ENCODE peak calls at places on chromosomes 5 and 9, in eight cellular contexts. T is foreskin fibroblast, N is GM13976, I is T-cell, J is WTC11, P is aorta, B is RPMI8226, G is COR-L47. O is an unnamed sample.

GRCh38 chr5:50903651-50904050 is 237.2 kb downstream of the PARP8 start:
- DNase-seq in T (no peak), N (no peak), I (no peak), J (no peak), P (no peak), B (no peak), G (no peak), O (no peak)

GRCh38 chr5:6201626-6202025 is 176.7 kb downstream of the MED10 start:
- DNase-seq in T (no peak), N (no peak), I (no peak), J (no peak), P (no peak), B (no peak), G (no peak), O (no peak)

GRCh38 chr5:42992035-42992570 is 48.0 kb downstream of the ANXA2R start:
- DNase-seq in T (peak), N (peak), I (peak), J (peak), P (peak), B (peak), G (peak), O (no peak)

GRCh38 chr5:37938861-37939260 is 99.0 kb upstream of the GDNF start:
- DNase-seq in T (no peak), N (no peak), I (no peak), J (no peak), P (no peak), B (no peak), G (no peak), O (no peak)

GRCh38 chr9:36407122-36407723 is 7.2 kb upstream of the RNF38 start:
- DNase-seq in T (peak), N (peak), I (peak), J (peak), P (no peak), B (peak), G (peak), O (peak)

GRCh38 chr5:50406874-50407273 is 34.2 kb downstream of the EMB start:
- DNase-seq in T (no peak), N (no peak), I (no peak), J (no peak), P (no peak), B (no peak), G (no peak), O (no peak)

GRCh38 chr9:116162241-116162781 is 8.7 kb downstream of the PAPPA start:
- DNase-seq in T (no peak), N (no peak), I (no peak), J (no peak), P (no peak), B (no peak), G (no peak), O (no peak)

GRCh38 chr9:107029146-107029545 is 166.2 kb downstream of the ZNF462 start:
- DNase-seq in T (no peak), N (no peak), I (no peak), J (no peak), P (no peak), B (no peak), G (no peak), O (no peak)

GRCh38 chr5:159515909-159516415 is 185.7 kb upstream of the IL12B start:
- DNase-seq in T (no peak), N (peak), I (peak), J (peak), P (peak), B (peak), G (no peak), O (peak)

GRCh38 chr9:136787690-136788400 is 3.3 kb upstream of the TMEM141 start:
- DNase-seq in T (no peak), N (peak), I (peak), J (peak), P (peak), B (peak), G (peak), O (peak)

GRCh38 chr9:99824378-99825157 is 2.9 kb downstream of the NR4A3 start:
- DNase-seq in T (no peak), N (peak), I (peak), J (peak), P (peak), B (peak), G (no peak), O (peak)

GRCh38 chr5:97245371-97245770 is 62.3 kb upstream of the RIOK2 start:
- DNase-seq in T (no peak), N (no peak), I (no peak), J (no peak), P (no peak), B (no peak), G (no peak), O (no peak)

GRCh38 chr9:1604942-1605560 is 410.1 kb upstream of the SMARCA2 start:
- DNase-seq in T (no peak), N (peak), I (no peak), J (no peak), P (no peak), B (peak), G (no peak), O (no peak)

GRCh38 chr9:118223111-118223510 is 518.9 kb downstream of the TLR4 start:
- DNase-seq in T (no peak), N (no peak), I (no peak), J (no peak), P (no peak), B (no peak), G (no peak), O (no peak)

GRCh38 chr9:82893549-82893948 is 169.4 kb downstream of the RASEF start:
- DNase-seq in T (no peak), N (no peak), I (no peak), J (no peak), P (no peak), B (no peak), G (no peak), O (no peak)

GRCh38 chr9:137454506-137455360 is 4.4 kb downstream of the NSMF start:
- DNase-seq in T (no peak), N (no peak), I (no peak), J (peak), P (peak), B (no peak), G (no peak), O (no peak)

GRCh38 chr5:90640484-90641059 is 82.0 kb downstream of the ADGRV1 start:
- DNase-seq in T (no peak), N (no peak), I (no peak), J (no peak), P (no peak), B (peak), G (peak), O (no peak)

GRCh38 chr5:27727254-27727653 is 688.9 kb upstream of the CDH9 start:
- DNase-seq in T (no peak), N (no peak), I (no peak), J (no peak), P (no peak), B (no peak), G (no peak), O (no peak)

O was measured in foreskin melanocyte.